ENCODE peak calls at places on chromosome 1, in four cellular contexts. Y, G, Z and M are unnamed samples.

GRCh38 chr1:174433451-174433850 is 14.3 kb upstream of the GPR52 start:
- DNase-seq in Z (no peak), Y (no peak), G (no peak), M (no peak)

GRCh38 chr1:84402060-84402459 is 3.8 kb downstream of the DNASE2B start:
- DNase-seq in Z (no peak), G (no peak), Y (no peak), M (no peak)

GRCh38 chr1:247576514-247576913 is 11.6 kb upstream of the OR2G2 start:
- DNase-seq in G (no peak), Y (no peak), Z (no peak), M (peak; percentile 34)

GRCh38 chr1:168697376-168697775 is 31.6 kb downstream of the DPT start:
- DNase-seq in G (no peak), Y (no peak), Z (no peak), M (no peak)

GRCh38 chr1:115251856-115252255 is 86.2 kb downstream of the NGF start:
- DNase-seq in G (no peak), Z (no peak), Y (no peak), M (peak; percentile 48)

GRCh38 chr1:199362996-199363395 is 664.5 kb upstream of the NR5A2 start:
- DNase-seq in Y (no peak), G (no peak), Z (no peak), M (no peak)

GRCh38 chr1:43246466-43247213 is 23.1 kb upstream of the TMEM125 start:
- DNase-seq in Z (no peak), Y (no peak), G (no peak), M (no peak)

GRCh38 chr1:151831605-151832004 is at the start of gene RORC:
- DNase-seq in G (no peak), Z (no peak), Y (peak; percentile 72), M (no peak)

GRCh38 chr1:2564006-2564814 is 8.0 kb downstream of the TNFRSF14 start:
- DNase-seq in G (no peak), Y (no peak), Z (no peak), M (no peak)

GRCh38 chr1:47388548-47389238 is 27.4 kb upstream of the FOXE3 start:
- DNase-seq in Z (peak; percentile 81), G (peak; percentile 83), Y (peak; percentile 40), M (peak; percentile 82)